ENCODE peak calls at places on chromosome 19, in four cellular contexts. One of them, this sample, is unnamed.

GRCh38 chr19:6218497-6219146 is 61.2 kb downstream of the MLLT1 start:
- DNase-seq in SK-N-SH: peak; percentile 97
- DNase-seq in GM12878: peak; percentile 35
- DNase-seq in HepG2: peak; percentile 77
- DNase-seq in this sample: peak; percentile 70

GRCh38 chr19:12194827-12195500 is 32.1 kb downstream of the ZNF136 start:
- DNase-seq in SK-N-SH: peak; percentile 91
- DNase-seq in GM12878: no peak
- DNase-seq in HepG2: no peak
- DNase-seq in this sample: no peak

GRCh38 chr19:45251452-45252354 is 632 bp downstream of the MARK4 start:
- DNase-seq in SK-N-SH: peak; percentile 77
- DNase-seq in GM12878: no peak
- DNase-seq in HepG2: no peak
- DNase-seq in this sample: peak; percentile 71

GRCh38 chr19:46616631-46617322 is 8.1 kb downstream of the PTGIR start:
- DNase-seq in SK-N-SH: peak; percentile 90
- DNase-seq in GM12878: no peak
- DNase-seq in HepG2: peak; percentile 50
- DNase-seq in this sample: no peak

GRCh38 chr19:49894879-49895565 is 1.7 kb downstream of the IL4I1 start:
- DNase-seq in SK-N-SH: no peak
- DNase-seq in GM12878: no peak
- DNase-seq in HepG2: no peak
- DNase-seq in this sample: no peak

GRCh38 chr19:41541990-41542584 is 33.9 kb upstream of the CEACAM21 start:
- DNase-seq in SK-N-SH: peak; percentile 34
- DNase-seq in GM12878: no peak
- DNase-seq in HepG2: peak; percentile 31
- DNase-seq in this sample: peak; percentile 87

GRCh38 chr19:17843428-17843827 is 4.4 kb downstream of the JAK3 start:
- DNase-seq in SK-N-SH: no peak
- DNase-seq in GM12878: no peak
- DNase-seq in HepG2: no peak
- DNase-seq in this sample: no peak

GRCh38 chr19:1449467-1450442 is at the start of gene APC2:
- DNase-seq in SK-N-SH: peak; percentile 97
- DNase-seq in GM12878: no peak
- DNase-seq in HepG2: no peak
- DNase-seq in this sample: no peak

GRCh38 chr19:51552996-51553725 is 17.9 kb upstream of the ZNF175 start:
- DNase-seq in SK-N-SH: peak; percentile 40
- DNase-seq in GM12878: no peak
- DNase-seq in HepG2: peak; percentile 39
- DNase-seq in this sample: peak; percentile 82

DNA sequence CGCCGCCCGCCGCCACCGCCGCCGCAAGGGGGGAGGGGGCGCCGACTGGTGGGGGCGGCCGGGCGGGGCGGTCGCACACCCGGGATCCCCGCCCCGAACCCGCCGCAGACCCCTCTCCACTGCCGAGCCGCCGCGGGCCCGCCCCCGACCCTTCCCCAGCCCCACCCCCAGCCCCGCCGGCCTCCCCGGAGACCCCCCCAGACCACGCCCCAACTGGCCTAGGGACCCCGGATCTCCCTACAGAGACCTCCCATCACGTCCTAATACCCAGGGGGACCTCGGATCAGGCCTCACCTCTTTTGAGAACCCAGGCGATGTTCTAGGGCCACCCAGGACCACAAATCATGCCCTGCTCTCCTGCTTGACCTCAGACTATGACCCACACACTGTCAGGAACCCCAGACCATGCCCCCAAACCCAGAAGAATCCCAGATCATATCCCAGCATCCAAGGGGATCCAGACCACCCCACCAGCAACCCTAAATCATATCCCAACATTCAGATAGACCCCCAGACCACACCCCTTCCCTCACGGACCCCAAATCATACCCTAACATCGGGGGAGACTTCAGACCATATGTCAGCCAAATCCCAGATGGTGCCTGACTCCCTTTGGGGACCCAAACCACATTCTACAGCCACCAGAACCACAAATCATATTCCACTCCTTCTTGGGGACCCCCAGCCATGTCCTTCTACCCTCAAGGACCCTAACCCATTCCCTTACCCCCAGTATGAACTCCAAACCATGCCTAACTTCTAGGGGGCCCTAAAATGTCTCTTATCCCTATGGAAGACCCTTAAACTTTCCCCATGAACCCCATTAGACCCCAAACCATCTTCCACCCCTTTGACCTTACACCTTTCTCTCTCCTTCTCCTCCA is 527 bp upstream of the LRFN1 start:
- DNase-seq in SK-N-SH: peak; percentile 95
- DNase-seq in GM12878: no peak
- DNase-seq in HepG2: no peak
- DNase-seq in this sample: no peak
- TF ChIP-seq TCF12 in SK-N-SH: no peak
- TF ChIP-seq TCF12 in GM12878: no peak
- TF ChIP-seq TCF12 in HepG2: no peak
- TF ChIP-seq TCF12 in this sample: no peak

DNA sequence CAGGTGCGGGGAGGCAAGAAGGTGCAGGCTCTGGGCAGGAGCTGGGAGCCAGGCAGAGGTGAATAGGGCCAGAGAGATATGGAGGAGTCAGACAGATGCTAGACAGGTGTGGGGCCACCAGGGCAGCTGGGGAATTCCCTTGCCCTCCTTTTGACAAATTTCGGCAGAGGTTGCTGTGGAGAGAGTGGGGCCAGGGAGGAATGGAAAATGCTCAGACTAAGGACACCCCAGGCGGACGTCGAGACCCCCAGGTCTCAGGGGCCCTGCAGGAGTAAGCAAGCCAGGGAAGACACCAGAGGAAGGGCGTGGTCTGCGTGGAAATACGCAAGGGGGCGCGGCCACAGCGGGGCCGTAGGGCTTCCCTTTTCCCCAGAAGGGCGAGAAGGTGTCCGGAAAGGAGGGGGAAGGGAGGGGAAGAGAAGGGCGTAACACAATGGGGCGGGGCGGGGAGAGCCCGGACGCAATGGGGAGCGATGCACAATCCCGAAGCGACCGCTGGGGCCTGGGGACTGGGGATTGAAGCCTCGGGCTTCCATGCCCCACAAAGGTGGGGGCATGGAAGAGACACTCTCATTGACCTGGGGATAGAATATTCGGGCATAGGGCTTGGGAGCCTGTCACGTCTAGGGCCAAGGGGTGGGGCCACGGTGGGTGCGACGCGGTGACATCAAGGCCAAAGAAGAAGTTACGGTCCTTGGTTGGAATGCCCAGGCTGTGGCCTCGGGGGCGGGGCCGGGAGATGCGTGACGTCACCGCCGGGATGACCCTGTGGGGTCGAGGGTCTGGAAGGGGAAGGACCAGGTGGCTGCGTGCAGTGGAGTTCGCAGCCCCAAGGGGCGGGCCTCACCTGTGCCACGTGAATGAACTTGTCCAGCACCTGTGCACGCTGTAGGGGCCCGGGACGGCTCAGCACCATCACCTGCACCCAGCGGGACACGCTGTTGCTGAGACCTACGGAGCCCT is 8.2 kb downstream of the RASGRP4 start:
- DNase-seq in SK-N-SH: no peak
- DNase-seq in GM12878: no peak
- DNase-seq in HepG2: no peak
- DNase-seq in this sample: no peak
- H3K4me2 ChIP-seq in SK-N-SH: no peak overlapping the region
- H3K4me2 ChIP-seq in GM12878: peak overlapping the region; percentile 68
- H3K4me2 ChIP-seq in HepG2: no peak overlapping the region
- H3K4me2 ChIP-seq in this sample: peak overlapping the region; percentile 73

GRCh38 chr19:38555200-38555599 is 62.6 kb downstream of the MAP4K1 start:
- DNase-seq in SK-N-SH: no peak
- DNase-seq in GM12878: no peak
- DNase-seq in HepG2: no peak
- DNase-seq in this sample: no peak

GRCh38 chr19:38557205-38557799 is 60.5 kb downstream of the MAP4K1 start:
- DNase-seq in SK-N-SH: no peak
- DNase-seq in GM12878: peak; percentile 85
- DNase-seq in HepG2: no peak
- DNase-seq in this sample: no peak

GRCh38 chr19:38559428-38560401 is 58.0 kb downstream of the MAP4K1 start:
- DNase-seq in SK-N-SH: no peak
- DNase-seq in GM12878: peak; percentile 99
- DNase-seq in HepG2: no peak
- DNase-seq in this sample: no peak

GRCh38 chr19:38554676-38555141 is 63.0 kb downstream of the MAP4K1 start:
- DNase-seq in SK-N-SH: no peak
- DNase-seq in GM12878: peak; percentile 40
- DNase-seq in HepG2: no peak
- DNase-seq in this sample: no peak

DNA sequence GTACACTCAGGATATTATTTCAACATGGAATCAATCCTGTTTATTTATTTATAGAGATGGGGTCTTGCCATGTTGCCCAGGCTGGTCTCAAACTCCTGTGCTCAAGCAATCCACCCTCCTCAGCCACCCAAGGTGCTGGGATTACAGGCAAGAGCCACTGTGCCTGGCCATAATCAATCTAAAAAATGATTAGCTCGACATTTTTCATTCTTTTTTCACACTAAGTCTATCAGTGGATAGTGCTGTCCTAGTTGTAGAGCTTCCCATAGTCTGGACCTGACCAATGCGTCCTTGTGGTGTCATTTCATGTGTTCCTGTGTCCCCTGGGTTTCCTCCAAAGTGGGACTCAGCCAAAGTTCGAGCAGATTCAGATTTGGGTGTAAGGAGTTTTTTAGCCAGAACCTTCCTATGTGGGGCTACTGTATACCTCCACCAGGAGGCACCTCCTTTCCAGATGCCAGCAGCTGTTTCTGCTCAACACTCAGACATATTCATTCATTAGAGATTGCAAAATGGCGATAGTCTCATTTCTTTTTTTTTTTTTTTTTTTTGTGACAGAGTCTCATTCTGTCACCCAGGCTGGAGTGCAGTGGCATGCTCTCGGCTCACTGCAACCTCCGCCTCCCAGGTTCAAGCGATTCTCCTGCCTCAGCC is 61.1 kb downstream of the MAP4K1 start:
- DNase-seq in SK-N-SH: no peak
- DNase-seq in GM12878: peak; percentile 54
- DNase-seq in HepG2: no peak
- DNase-seq in this sample: no peak
- TF ChIP-seq TCF12 in SK-N-SH: no peak
- TF ChIP-seq TCF12 in GM12878: peak; percentile 97
- TF ChIP-seq TCF12 in HepG2: no peak
- TF ChIP-seq TCF12 in this sample: no peak

GRCh38 chr19:14473073-14473790 is 1.9 kb downstream of the PTGER1 start:
- DNase-seq in SK-N-SH: peak; percentile 33
- DNase-seq in GM12878: no peak
- DNase-seq in HepG2: no peak
- DNase-seq in this sample: peak; percentile 68
- H3K4me2 ChIP-seq in SK-N-SH: no peak overlapping the region
- H3K4me2 ChIP-seq in GM12878: no peak overlapping the region
- H3K4me2 ChIP-seq in HepG2: no peak overlapping the region
- H3K4me2 ChIP-seq in this sample: peak overlapping the region; percentile 76

GRCh38 chr19:13842294-13843103 is 34.4 kb upstream of the NANOS3 start:
- DNase-seq in SK-N-SH: peak; percentile 87
- DNase-seq in GM12878: no peak
- DNase-seq in HepG2: no peak
- DNase-seq in this sample: no peak
- TF ChIP-seq TCF12 in SK-N-SH: no peak
- TF ChIP-seq TCF12 in GM12878: peak; percentile 51
- TF ChIP-seq TCF12 in HepG2: no peak
- TF ChIP-seq TCF12 in this sample: no peak

This sample was measured in H1.